ENCODE peak calls at places on chromosomes 16 and 17, in six cellular contexts. S, P, Z, M, J and G are unnamed samples.

GRCh38 chr16:53043462-53043861 is 9.2 kb downstream of the CHD9NB start:
- DNase-seq in S (no peak), P (no peak), Z (no peak), M (no peak), J (no peak), G (no peak)

GRCh38 chr16:28923652-28924398 is 1.2 kb downstream of the RABEP2 start:
- DNase-seq in S (no peak), P (no peak), Z (no peak), M (no peak), J (no peak), G (peak; percentile 30)

GRCh38 chr17:62321451-62321850 is 58.9 kb upstream of the EFCAB3 start:
- DNase-seq in S (no peak), P (no peak), Z (no peak), M (no peak), J (no peak), G (no peak)

GRCh38 chr17:47199627-47200324 is 9.4 kb upstream of the MYL4 start:
- DNase-seq in S (no peak), P (no peak), Z (no peak), M (peak; percentile 52), J (no peak), G (peak; percentile 72)

GRCh38 chr16:82016268-82016667 is 5.0 kb upstream of the SDR42E1 start:
- DNase-seq in S (no peak), P (no peak), Z (no peak), M (no peak), J (no peak), G (no peak)

GRCh38 chr17:28898261-28898955 is 875 bp upstream of the FLOT2 start:
- DNase-seq in S (peak; percentile 58), P (no peak), Z (no peak), M (no peak), J (no peak), G (no peak)

GRCh38 chr16:23145186-23145585 is 4.1 kb downstream of the USP31 start:
- DNase-seq in S (no peak), P (no peak), Z (no peak), M (no peak), J (no peak), G (no peak)

GRCh38 chr16:28279006-28279405 is 13.3 kb upstream of the SBK1 start:
- DNase-seq in S (no peak), P (no peak), Z (no peak), M (no peak), J (no peak), G (no peak)

GRCh38 chr17:78664476-78665384 is 87.5 kb upstream of the DNAH17 start:
- DNase-seq in S (no peak), P (peak; percentile 52), Z (no peak), M (no peak), J (no peak), G (no peak)

GRCh38 chr16:1751946-1752345 is 19.4 kb downstream of the NME3 start:
- DNase-seq in S (no peak), P (no peak), Z (no peak), M (no peak), J (no peak), G (no peak)

GRCh38 chr17:54153423-54153822 is 330.7 kb downstream of the KIF2B start:
- DNase-seq in S (no peak), P (no peak), Z (no peak), M (no peak), J (no peak), G (no peak)

GRCh38 chr17:17304521-17304985 is 1.4 kb downstream of the NT5M start:
- DNase-seq in S (no peak), P (no peak), Z (no peak), M (peak; percentile 87), J (peak; percentile 9), G (peak; percentile 28)